ENCODE peak calls at places on chromosomes 5 and 9, in four cellular contexts. J is mammary epithelial cell; C is CD8-positive, alpha-beta T cell; Y is A549. H is an unnamed sample.

GRCh38 chr5:71738962-71739361 is 19.9 kb downstream of the CARTPT start:
- DNase-seq in J (no peak), C (no peak), Y (no peak), H (no peak)

GRCh38 chr9:32419921-32420320 is 35.5 kb downstream of the ACO1 start:
- DNase-seq in J (no peak), C (no peak), Y (no peak), H (no peak)

GRCh38 chr5:152072076-152072475 is 147.4 kb upstream of the GLRA1 start:
- DNase-seq in J (no peak), C (no peak), Y (no peak), H (no peak)

GRCh38 chr5:111389390-111390082 is 122.8 kb downstream of the STARD4 start:
- DNase-seq in J (peak), C (no peak), Y (peak), H (no peak)

GRCh38 chr9:134284273-134284672 is 42.0 kb upstream of the RXRA start:
- DNase-seq in J (no peak), C (no peak), Y (no peak), H (no peak)

GRCh38 chr5:1821862-1822261 is 20.7 kb downstream of the NDUFS6 start:
- DNase-seq in J (no peak), C (no peak), Y (no peak), H (no peak)

GRCh38 chr5:149166128-149166527 is 24.8 kb downstream of the ABLIM3 start:
- DNase-seq in J (peak), C (no peak), Y (no peak), H (no peak)

GRCh38 chr5:180026320-180026719 is 45.2 kb downstream of the RNF130 start:
- DNase-seq in J (peak), C (no peak), Y (peak), H (no peak)

GRCh38 chr5:67350185-67350584 is 153.6 kb upstream of the CD180 start:
- DNase-seq in J (no peak), C (no peak), Y (no peak), H (no peak)

GRCh38 chr5:95873351-95873750 is 50.8 kb upstream of the GLRX start:
- DNase-seq in J (no peak), C (no peak), Y (no peak), H (no peak)
- H3K27ac ChIP-seq in J (no peak), C (no peak), Y (no peak), H (no peak)

GRCh38 chr9:109639666-109640231 is 140.2 kb upstream of the PALM2AKAP2 start:
- DNase-seq in J (no peak), C (no peak), Y (no peak), H (no peak)

GRCh38 chr9:109641079-109641659 is 138.8 kb upstream of the PALM2AKAP2 start:
- DNase-seq in J (no peak), C (no peak), Y (no peak), H (no peak)

DNA sequence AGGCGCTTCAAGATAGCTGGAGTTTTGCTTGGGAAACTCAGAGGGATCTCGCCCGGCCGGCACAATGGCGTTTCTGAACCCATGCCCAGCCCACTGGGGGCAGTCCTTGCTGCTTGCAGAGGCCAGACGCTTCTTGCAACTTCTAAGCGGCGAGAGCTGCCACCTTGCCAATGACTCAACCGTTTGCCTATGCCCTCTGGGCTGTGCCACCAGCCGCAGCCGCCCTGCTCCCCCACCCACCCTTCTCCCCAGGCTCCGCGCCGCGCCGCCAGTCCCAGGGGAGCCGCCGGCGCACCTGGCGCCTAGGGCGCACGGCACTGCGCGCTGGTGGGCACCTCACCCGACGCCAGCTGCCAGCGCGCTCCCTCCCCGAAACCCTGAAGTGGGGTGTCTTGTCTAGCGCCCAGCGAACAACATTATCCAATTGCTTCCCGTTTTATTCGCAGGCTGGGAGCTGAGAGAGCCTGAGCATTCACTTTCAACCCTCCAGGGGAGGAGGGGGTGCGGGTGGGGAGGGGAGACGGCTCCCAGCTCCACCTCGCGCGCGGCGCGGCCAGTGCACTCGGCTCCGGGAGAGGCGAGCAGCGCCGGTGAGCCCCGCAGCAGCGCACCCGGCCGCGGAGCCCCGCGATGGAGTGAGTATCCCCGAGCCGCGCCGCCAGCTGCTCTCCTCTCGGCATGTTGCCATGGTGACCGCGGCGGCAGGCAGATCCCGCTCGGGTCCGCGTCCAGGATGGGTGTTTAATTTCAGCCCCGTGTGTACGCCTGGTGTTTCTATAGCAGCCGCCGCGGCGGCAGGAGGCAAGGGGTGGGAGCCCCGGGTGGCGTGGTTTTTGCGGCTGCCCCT is 139.5 kb upstream of the PALM2AKAP2 start:
- DNase-seq in J (peak), C (no peak), Y (peak), H (peak)
- H3K4me3 ChIP-seq in J (peak), C (no peak), Y (peak), H (peak)

GRCh38 chr5:45796959-45797553 is 100.9 kb upstream of the HCN1 start:
- DNase-seq in J (no peak), C (no peak), Y (peak), H (no peak)
- H3K27ac ChIP-seq in J (no peak), C (no peak), Y (no peak), H (no peak)

GRCh38 chr9:98873535-98874432 is 66.3 kb downstream of the GALNT12 start:
- DNase-seq in J (no peak), C (no peak), Y (no peak), H (no peak)
- H3K4me3 ChIP-seq in J (no peak), C (no peak), Y (no peak), H (no peak)

DNA sequence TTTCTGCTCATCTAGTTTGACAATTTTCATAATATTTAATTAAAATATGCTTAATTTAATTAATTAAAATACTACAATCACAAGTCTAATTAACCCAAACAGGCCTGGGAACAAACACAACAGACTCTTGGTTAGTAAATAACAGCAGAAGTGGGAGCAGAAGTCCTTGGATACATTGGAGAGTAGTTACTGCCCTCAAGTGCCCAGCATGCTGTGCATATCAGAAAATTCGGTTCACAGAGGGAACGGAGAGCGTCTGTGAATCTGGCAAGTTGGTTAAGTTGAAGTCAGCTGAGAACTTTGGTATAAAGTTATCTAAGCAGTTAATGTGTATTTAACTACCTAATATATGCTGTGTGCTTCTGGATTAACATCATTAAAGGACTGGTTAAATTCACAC is 87.0 kb upstream of the ATG10 start:
- DNase-seq in J (no peak), C (no peak), Y (no peak), H (no peak)
- H3K27ac ChIP-seq in J (no peak), C (no peak), Y (no peak), H (no peak)

H was measured in dorsolateral prefrontal cortex.